ENCODE peak calls at places on chromosomes 12 and 14, in four cellular contexts. One of them, this sample, is unnamed.

GRCh38 chr12:56988207-56988739 is 18.1 kb downstream of the ZBTB39 start:
- DNase-seq in A549: no peak
- DNase-seq in SK-N-SH: no peak
- DNase-seq in GM12878: no peak
- DNase-seq in this sample: no peak

GRCh38 chr12:54701940-54702592 is 53.9 kb upstream of the DCD start:
- DNase-seq in SK-N-SH: peak
- DNase-seq in A549: peak
- DNase-seq in GM12878: no peak
- DNase-seq in this sample: peak

GRCh38 chr14:93648440-93649168 is 139.7 kb downstream of the PRIMA1 start:
- DNase-seq in GM12878: no peak
- DNase-seq in A549: peak
- DNase-seq in SK-N-SH: peak
- DNase-seq in this sample: peak

GRCh38 chr12:95637010-95637409 is 85.7 kb upstream of the USP44 start:
- DNase-seq in A549: no peak
- DNase-seq in SK-N-SH: no peak
- DNase-seq in GM12878: no peak
- DNase-seq in this sample: no peak

GRCh38 chr12:89862511-89863331 is 154.1 kb upstream of the ATP2B1 start:
- DNase-seq in A549: no peak
- DNase-seq in GM12878: peak
- DNase-seq in SK-N-SH: no peak
- DNase-seq in this sample: no peak

GRCh38 chr12:49868449-49868848 is 25.5 kb upstream of the BCDIN3D start:
- DNase-seq in GM12878: no peak
- DNase-seq in A549: no peak
- DNase-seq in SK-N-SH: no peak
- DNase-seq in this sample: no peak

GRCh38 chr14:79016828-79017505 is 846.8 kb downstream of the NRXN3 start:
- DNase-seq in GM12878: no peak
- DNase-seq in SK-N-SH: no peak
- DNase-seq in A549: peak
- DNase-seq in this sample: peak

GRCh38 chr14:83712730-83713129 is 1817.2 kb upstream of the FLRT2 start:
- DNase-seq in SK-N-SH: no peak
- DNase-seq in A549: no peak
- DNase-seq in GM12878: no peak
- DNase-seq in this sample: no peak

GRCh38 chr12:7064516-7064915 is 4.0 kb downstream of the C1S start:
- DNase-seq in GM12878: no peak
- DNase-seq in SK-N-SH: no peak
- DNase-seq in A549: no peak
- DNase-seq in this sample: no peak

GRCh38 chr12:114888928-114889327 is 205.0 kb upstream of the TBX3 start:
- DNase-seq in A549: no peak
- DNase-seq in GM12878: no peak
- DNase-seq in SK-N-SH: no peak
- DNase-seq in this sample: no peak

GRCh38 chr14:92848941-92849340 is 54.8 kb downstream of the GOLGA5 start:
- DNase-seq in GM12878: no peak
- DNase-seq in SK-N-SH: peak
- DNase-seq in A549: no peak
- DNase-seq in this sample: no peak

GRCh38 chr12:32390572-32391219 is 8.7 kb upstream of the FGD4 start:
- DNase-seq in GM12878: no peak
- DNase-seq in SK-N-SH: peak
- DNase-seq in A549: peak
- DNase-seq in this sample: peak

GRCh38 chr12:59651230-59651920 is 55.5 kb downstream of the SLC16A7 start:
- DNase-seq in SK-N-SH: no peak
- DNase-seq in A549: peak
- DNase-seq in GM12878: no peak
- DNase-seq in this sample: peak

GRCh38 chr12:102527256-102527720 is 46.9 kb upstream of the IGF1 start:
- DNase-seq in GM12878: no peak
- DNase-seq in A549: no peak
- DNase-seq in SK-N-SH: no peak
- DNase-seq in this sample: no peak

GRCh38 chr14:31895206-31895605 is 181.9 kb upstream of the ARHGAP5 start:
- DNase-seq in SK-N-SH: no peak
- DNase-seq in GM12878: no peak
- DNase-seq in A549: no peak
- DNase-seq in this sample: peak

GRCh38 chr12:27981874-27982273 is 9.3 kb upstream of the PTHLH start:
- DNase-seq in A549: peak
- DNase-seq in GM12878: no peak
- DNase-seq in SK-N-SH: no peak
- DNase-seq in this sample: no peak

GRCh38 chr12:25054783-25055144 is 105.9 kb upstream of the BCAT1 start:
- DNase-seq in GM12878: no peak
- DNase-seq in SK-N-SH: no peak
- DNase-seq in A549: no peak
- DNase-seq in this sample: no peak

GRCh38 chr14:49050836-49051235 is 535.3 kb downstream of the RPS29 start:
- DNase-seq in GM12878: no peak
- DNase-seq in SK-N-SH: no peak
- DNase-seq in A549: no peak
- DNase-seq in this sample: no peak

GRCh38 chr14:88831285-88831684 is 6.8 kb downstream of the TTC8 start:
- DNase-seq in A549: no peak
- DNase-seq in GM12878: no peak
- DNase-seq in SK-N-SH: no peak
- DNase-seq in this sample: no peak

GRCh38 chr14:28926091-28926490 is 159.5 kb downstream of the FOXG1 start:
- DNase-seq in SK-N-SH: no peak
- DNase-seq in A549: no peak
- DNase-seq in GM12878: no peak
- DNase-seq in this sample: no peak

GRCh38 chr12:110670161-110670701 is 18.7 kb downstream of the HVCN1 start:
- DNase-seq in SK-N-SH: no peak
- DNase-seq in A549: no peak
- DNase-seq in GM12878: peak
- DNase-seq in this sample: no peak

GRCh38 chr14:94391284-94391914 is 3.0 kb upstream of the SERPINA1 start:
- DNase-seq in A549: no peak
- DNase-seq in SK-N-SH: no peak
- DNase-seq in GM12878: no peak
- DNase-seq in this sample: no peak

GRCh38 chr12:113287899-113288282 is 47.0 kb downstream of the SLC8B1 start:
- DNase-seq in GM12878: no peak
- DNase-seq in A549: no peak
- DNase-seq in SK-N-SH: no peak
- DNase-seq in this sample: no peak

GRCh38 chr14:76933515-76933914 is 95.0 kb downstream of the IRF2BPL start:
- DNase-seq in A549: no peak
- DNase-seq in SK-N-SH: no peak
- DNase-seq in GM12878: no peak
- DNase-seq in this sample: no peak

GRCh38 chr14:92933481-92933880 is 10.5 kb downstream of the CHGA start:
- DNase-seq in SK-N-SH: no peak
- DNase-seq in GM12878: no peak
- DNase-seq in A549: no peak
- DNase-seq in this sample: no peak

GRCh38 chr12:124496584-124496983 is 70.8 kb downstream of the NCOR2 start:
- DNase-seq in A549: peak
- DNase-seq in SK-N-SH: peak
- DNase-seq in GM12878: no peak
- DNase-seq in this sample: no peak

GRCh38 chr14:64727551-64728071 is 23.4 kb downstream of the PLEKHG3 start:
- DNase-seq in A549: no peak
- DNase-seq in SK-N-SH: no peak
- DNase-seq in GM12878: no peak
- DNase-seq in this sample: no peak

GRCh38 chr12:73598626-73599025 is 939.0 kb upstream of the ATXN7L3B start:
- DNase-seq in A549: no peak
- DNase-seq in GM12878: no peak
- DNase-seq in SK-N-SH: no peak
- DNase-seq in this sample: no peak

GRCh38 chr14:104290756-104291122 is 152.4 kb downstream of the KIF26A start:
- DNase-seq in SK-N-SH: peak
- DNase-seq in A549: no peak
- DNase-seq in GM12878: no peak
- DNase-seq in this sample: no peak

GRCh38 chr12:109033239-109034196 is 12.7 kb upstream of the SVOP start:
- DNase-seq in A549: no peak
- DNase-seq in GM12878: no peak
- DNase-seq in SK-N-SH: no peak
- DNase-seq in this sample: no peak

GRCh38 chr12:16972923-16973770 is 367.2 kb upstream of the LMO3 start:
- DNase-seq in GM12878: no peak
- DNase-seq in SK-N-SH: no peak
- DNase-seq in A549: no peak
- DNase-seq in this sample: peak

GRCh38 chr12:18970603-18971002 is 158.9 kb upstream of the PLEKHA5 start:
- DNase-seq in GM12878: no peak
- DNase-seq in SK-N-SH: no peak
- DNase-seq in A549: no peak
- DNase-seq in this sample: no peak

GRCh38 chr14:106436310-106436905 is 910.0 kb downstream of the TMEM121 start:
- DNase-seq in GM12878: no peak
- DNase-seq in A549: peak
- DNase-seq in SK-N-SH: no peak
- DNase-seq in this sample: no peak

DNA sequence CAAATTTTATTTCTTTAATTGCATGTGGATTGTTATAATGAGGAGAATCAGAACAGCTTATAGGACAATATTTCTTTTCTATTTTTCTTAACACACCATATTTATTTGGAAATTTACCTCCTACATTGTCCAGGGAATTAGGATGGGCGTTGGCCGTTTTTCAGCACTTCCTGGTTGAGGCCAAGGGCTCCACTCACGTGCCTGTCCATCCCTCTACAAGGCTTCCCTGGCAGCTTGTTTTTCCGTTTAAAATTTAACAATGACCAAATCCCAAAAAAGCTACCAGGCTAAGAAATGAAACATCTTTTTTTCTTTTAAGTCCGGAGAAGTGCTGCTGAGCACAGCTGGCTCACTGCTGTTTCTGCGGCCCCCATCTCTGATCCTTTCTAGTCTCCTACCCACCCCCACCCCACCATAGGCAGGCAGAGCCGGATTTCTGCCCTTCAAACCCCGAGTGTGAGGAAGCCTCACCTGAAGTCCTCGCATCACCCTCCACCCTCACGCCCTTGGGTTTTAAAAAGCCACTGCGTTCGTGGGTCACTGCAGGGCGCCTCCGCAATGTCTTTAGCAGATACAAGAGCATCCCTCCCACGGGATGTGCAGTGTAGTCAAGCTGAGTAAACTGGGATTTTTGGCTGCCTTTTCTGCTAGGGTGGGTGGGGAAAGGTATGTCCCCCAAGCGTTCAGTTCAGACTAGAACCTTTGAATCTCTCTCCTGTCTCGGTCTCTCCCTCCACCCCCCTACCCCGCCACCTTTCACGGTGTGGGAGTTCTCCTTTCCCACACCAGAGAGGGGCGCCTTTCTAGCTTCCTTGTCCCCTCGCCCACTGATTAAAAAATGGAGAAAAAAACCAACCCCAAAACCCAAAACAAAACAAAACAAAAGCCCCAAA is 767 bp upstream of the FAR2 start:
- DNase-seq in GM12878: no peak
- DNase-seq in A549: peak
- DNase-seq in SK-N-SH: peak
- DNase-seq in this sample: no peak
- TF ChIP-seq PBX3 in GM12878: no peak
- TF ChIP-seq PBX3 in A549: no peak
- TF ChIP-seq PBX3 in SK-N-SH: no peak
- TF ChIP-seq PBX3 in this sample: no peak

GRCh38 chr12:112261559-112261958 is 120.7 kb downstream of the HECTD4 start:
- DNase-seq in A549: peak
- DNase-seq in SK-N-SH: peak
- DNase-seq in GM12878: no peak
- DNase-seq in this sample: peak

GRCh38 chr12:112258926-112259325 is 123.3 kb downstream of the HECTD4 start:
- DNase-seq in A549: no peak
- DNase-seq in GM12878: no peak
- DNase-seq in SK-N-SH: no peak
- DNase-seq in this sample: no peak

GRCh38 chr12:112252184-112252583 is 126.8 kb downstream of the TRAFD1 start:
- DNase-seq in A549: no peak
- DNase-seq in SK-N-SH: no peak
- DNase-seq in GM12878: no peak
- DNase-seq in this sample: no peak

DNA sequence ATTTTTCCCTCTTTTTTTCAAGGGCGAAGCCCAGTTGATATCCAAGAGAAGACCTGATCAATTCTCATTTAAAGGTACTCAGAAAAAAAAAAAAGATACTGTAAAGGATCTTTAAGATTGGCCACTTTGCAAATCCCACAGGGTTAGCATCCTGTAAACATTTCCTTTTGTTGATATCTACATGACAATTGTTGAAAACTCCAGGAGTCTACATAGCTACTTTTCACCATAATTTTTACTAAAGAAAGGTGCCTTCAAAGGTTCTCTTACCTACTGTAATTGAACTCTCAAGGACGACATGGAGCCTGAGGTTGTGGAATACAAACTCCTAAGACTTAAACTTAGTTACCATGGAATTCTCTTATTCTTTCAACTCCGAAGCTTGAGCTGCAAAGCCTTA is 125.5 kb downstream of the HECTD4 start:
- DNase-seq in A549: no peak
- DNase-seq in GM12878: no peak
- DNase-seq in SK-N-SH: no peak
- DNase-seq in this sample: no peak
- TF ChIP-seq RAD21 in A549: no peak
- TF ChIP-seq RAD21 in GM12878: no peak
- TF ChIP-seq RAD21 in SK-N-SH: no peak
- TF ChIP-seq RAD21 in this sample: no peak

DNA sequence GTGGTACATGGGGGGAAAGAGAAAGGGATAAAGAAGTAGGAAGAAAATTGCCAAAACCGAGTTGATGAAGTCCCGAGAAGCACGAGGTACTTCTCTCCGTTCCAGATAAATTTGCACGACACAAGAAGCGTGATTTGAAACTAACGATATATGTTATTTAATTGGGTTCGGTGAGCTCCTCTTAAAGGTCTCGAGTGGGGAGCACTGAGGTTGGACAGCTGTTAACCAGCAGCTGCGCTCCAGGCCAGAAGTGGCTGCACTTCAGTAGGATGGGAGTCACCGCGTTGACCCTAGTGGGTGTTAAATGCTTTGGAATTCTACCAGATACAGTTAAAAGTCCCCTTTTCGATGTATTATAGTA is 909 bp upstream of the DCAF5 start:
- DNase-seq in GM12878: no peak
- DNase-seq in SK-N-SH: peak
- DNase-seq in A549: peak
- DNase-seq in this sample: peak
- TF ChIP-seq PBX3 in GM12878: no peak
- TF ChIP-seq PBX3 in SK-N-SH: no peak
- TF ChIP-seq PBX3 in A549: no peak
- TF ChIP-seq PBX3 in this sample: no peak

GRCh38 chr12:62834406-62834805 is 100.5 kb downstream of the PPM1H start:
- DNase-seq in GM12878: no peak
- DNase-seq in A549: no peak
- DNase-seq in SK-N-SH: no peak
- DNase-seq in this sample: no peak
- TF ChIP-seq RAD21 in GM12878: no peak
- TF ChIP-seq RAD21 in A549: no peak
- TF ChIP-seq RAD21 in SK-N-SH: no peak
- TF ChIP-seq RAD21 in this sample: no peak

GRCh38 chr14:45716506-45716905 is 463.5 kb upstream of the MIS18BP1 start:
- DNase-seq in A549: peak
- DNase-seq in GM12878: no peak
- DNase-seq in SK-N-SH: peak
- DNase-seq in this sample: peak
- TF ChIP-seq PBX3 in A549: no peak
- TF ChIP-seq PBX3 in GM12878: no peak
- TF ChIP-seq PBX3 in SK-N-SH: peak
- TF ChIP-seq PBX3 in this sample: no peak